ENCODE peak calls at places on chromosomes 2 and 18, in eight cellular contexts. Z is cerebellar cortex; J is H4; F is immature natural killer cell; K is mesendoderm; M is stimulated activated CD4-positive, alpha-beta T cell treated with anti-CD3 and anti-CD28 coated beads, Interleukin-15, amount 100 ng/mL, for 1 hour; A is NCI-H345; V is body of pancreas. C is an unnamed sample.

GRCh38 chr2:141767051-141767450 is 363.8 kb downstream of the LRP1B start:
- DNase-seq in K (peak), F (no peak), A (no peak), J (peak), Z (no peak), V (no peak), M (no peak), C (no peak)

GRCh38 chr18:36620801-36621200 is 208.0 kb downstream of the TPGS2 start:
- DNase-seq in K (no peak), V (no peak), F (no peak), J (no peak), A (no peak), M (no peak), Z (no peak), C (no peak)

GRCh38 chr2:240989451-240990265 is 8.8 kb upstream of the SNED1 start:
- DNase-seq in J (no peak), Z (no peak), K (peak), V (peak), A (no peak), M (no peak), F (no peak), C (peak)

GRCh38 chr18:2302628-2303516 is 268.4 kb downstream of the METTL4 start:
- DNase-seq in A (no peak), K (peak), M (no peak), Z (no peak), V (no peak), F (no peak), J (peak), C (no peak)

GRCh38 chr18:48569915-48570264 is 31.1 kb downstream of the CTIF start:
- DNase-seq in A (peak), M (no peak), K (no peak), V (no peak), F (no peak), Z (no peak), J (no peak), C (no peak)

GRCh38 chr2:127530245-127531132 is 4.2 kb upstream of the IWS1 start:
- DNase-seq in J (no peak), Z (no peak), F (no peak), A (no peak), K (peak), V (no peak), M (no peak), C (no peak)

GRCh38 chr2:101442042-101442666 is 32.8 kb downstream of the RFX8 start:
- DNase-seq in Z (no peak), F (peak), M (no peak), K (no peak), V (no peak), A (no peak), J (peak), C (no peak)

GRCh38 chr2:235950473-235950809 is 217.7 kb downstream of the GBX2 start:
- DNase-seq in Z (no peak), F (no peak), V (no peak), K (peak), M (no peak), J (no peak), A (no peak), C (peak)

GRCh38 chr2:233821709-233822100 is 32.6 kb downstream of the HJURP start:
- DNase-seq in J (no peak), V (no peak), K (no peak), Z (no peak), F (no peak), M (no peak), A (no peak), C (peak)

GRCh38 chr2:158686166-158686792 is 108.8 kb upstream of the DAPL1 start:
- DNase-seq in M (no peak), V (no peak), K (no peak), A (no peak), J (no peak), Z (no peak), F (no peak), C (no peak)

GRCh38 chr2:168416555-168416954 is 39.5 kb upstream of the CERS6 start:
- DNase-seq in M (no peak), A (no peak), K (no peak), Z (no peak), J (no peak), V (no peak), F (no peak), C (no peak)

GRCh38 chr2:25035537-25036220 is 6.2 kb upstream of the EFR3B start:
- DNase-seq in M (no peak), J (no peak), A (no peak), Z (no peak), V (no peak), K (no peak), F (no peak), C (no peak)

GRCh38 chr2:108855194-108855593 is 68.6 kb downstream of the CCDC138 start:
- DNase-seq in F (no peak), K (no peak), M (no peak), A (peak), V (no peak), Z (peak), J (peak), C (no peak)

GRCh38 chr18:70296289-70296688 is 7.4 kb downstream of the SOCS6 start:
- DNase-seq in V (peak), A (no peak), K (peak), Z (peak), J (no peak), F (no peak), M (no peak), C (no peak)

GRCh38 chr2:20931346-20931745 is 108.4 kb upstream of the LDAH start:
- DNase-seq in V (no peak), A (no peak), Z (no peak), K (no peak), F (no peak), M (no peak), J (no peak), C (no peak)

GRCh38 chr2:74048147-74048546 is 63.4 kb downstream of the TET3 start:
- DNase-seq in J (no peak), A (no peak), V (no peak), F (no peak), K (no peak), M (no peak), Z (no peak), C (no peak)

GRCh38 chr2:124325667-124326425 is 300.8 kb downstream of the CNTNAP5 start:
- DNase-seq in A (no peak), J (no peak), V (no peak), M (no peak), F (no peak), Z (no peak), K (peak), C (no peak)

GRCh38 chr2:37414470-37414949 is 70.1 kb downstream of the QPCT start:
- DNase-seq in M (no peak), K (peak), V (no peak), F (peak), J (peak), A (peak), Z (peak), C (no peak)

GRCh38 chr18:50011813-50012445 is 183.0 kb downstream of the MYO5B start:
- DNase-seq in F (no peak), A (no peak), M (no peak), K (no peak), J (no peak), Z (no peak), V (no peak), C (no peak)

GRCh38 chr2:173462908-173463840 is 108.5 kb downstream of the CDCA7 start:
- DNase-seq in A (no peak), K (peak), F (no peak), M (no peak), V (no peak), J (no peak), Z (no peak), C (no peak)

GRCh38 chr2:134401081-134401497 is 147.2 kb downstream of the MGAT5 start:
- DNase-seq in M (no peak), K (no peak), V (peak), J (no peak), F (no peak), Z (no peak), A (no peak), C (no peak)

GRCh38 chr2:120684225-120684624 is 51.4 kb upstream of the GLI2 start:
- DNase-seq in A (no peak), M (no peak), V (no peak), K (no peak), J (no peak), Z (no peak), F (no peak), C (peak)

GRCh38 chr2:168169097-168169745 is 78.2 kb downstream of the STK39 start:
- DNase-seq in A (no peak), F (no peak), M (no peak), V (no peak), K (no peak), Z (no peak), J (no peak), C (no peak)

GRCh38 chr2:237978058-237978712 is 11.4 kb downstream of the UBE2F start:
- DNase-seq in Z (no peak), F (no peak), J (no peak), M (no peak), V (peak), A (no peak), K (no peak), C (no peak)

GRCh38 chr2:88139203-88139702 is 11.4 kb upstream of the FABP1 start:
- DNase-seq in M (no peak), J (no peak), K (no peak), F (no peak), A (no peak), Z (no peak), V (no peak), C (no peak)

GRCh38 chr2:112121682-112122254 is 16.4 kb upstream of the FBLN7 start:
- DNase-seq in Z (peak), F (peak), A (peak), K (peak), V (peak), M (no peak), J (no peak), C (no peak)